ENCODE peak calls at places on chromosomes 6 and 20, in four cellular contexts. K, T, G and D are unnamed samples.

GRCh38 chr6:83838727-83839126 is 14.4 kb upstream of the RIPPLY2 start:
- DNase-seq in K (no peak), T (no peak), G (no peak), D (no peak)

GRCh38 chr6:154370545-154370944 is 13.9 kb upstream of the IPCEF1 start:
- DNase-seq in K (no peak), T (peak), G (no peak), D (peak)

GRCh38 chr20:52749938-52750337 is 222.2 kb upstream of the TSHZ2 start:
- DNase-seq in K (no peak), T (no peak), G (no peak), D (no peak)

GRCh38 chr20:11216451-11217314 is 542.9 kb upstream of the JAG1 start:
- DNase-seq in K (no peak), T (no peak), G (no peak), D (no peak)

GRCh38 chr6:84447651-84448050 is 220.2 kb upstream of the CEP162 start:
- DNase-seq in K (no peak), T (no peak), G (no peak), D (no peak)

GRCh38 chr20:56769971-56770570 is 141.0 kb downstream of the TFAP2C start:
- DNase-seq in K (no peak), T (no peak), G (no peak), D (no peak)

GRCh38 chr6:39279539-39279938 is 34.7 kb downstream of the KCNK17 start:
- DNase-seq in K (no peak), T (no peak), G (no peak), D (no peak)

GRCh38 chr6:152271681-152272464 is 365.3 kb downstream of the SYNE1 start:
- DNase-seq in K (no peak), T (peak), G (peak), D (peak)

GRCh38 chr20:64113444-64113775 is 6.0 kb upstream of the NPBWR2 start:
- DNase-seq in K (no peak), T (no peak), G (no peak), D (no peak)

GRCh38 chr6:160678230-160678629 is 14.2 kb upstream of the LPA start:
- DNase-seq in K (no peak), T (no peak), G (no peak), D (no peak)

GRCh38 chr6:26400626-26401025 is 1.4 kb upstream of the BTN3A1 start:
- DNase-seq in K (no peak), T (peak), G (no peak), D (no peak)

GRCh38 chr20:32325706-32326506 is 32.2 kb upstream of the ASXL1 start:
- DNase-seq in K (no peak), T (no peak), G (no peak), D (no peak)

GRCh38 chr20:4971064-4971463 is 30.2 kb downstream of the SLC23A2 start:
- DNase-seq in K (no peak), T (no peak), G (no peak), D (no peak)

GRCh38 chr6:168219167-168219566 is 100.4 kb downstream of the DACT2 start:
- DNase-seq in K (no peak), T (no peak), G (peak), D (no peak)

GRCh38 chr6:108115598-108116058 is 41.1 kb upstream of the OSTM1 start:
- DNase-seq in K (no peak), T (peak), G (peak), D (peak)

GRCh38 chr6:154432533-154433476 is 76.2 kb upstream of the IPCEF1 start:
- DNase-seq in K (no peak), T (no peak), G (no peak), D (no peak)

GRCh38 chr20:62252342-62252966 is 14.1 kb downstream of the OSBPL2 start:
- DNase-seq in K (no peak), T (no peak), G (no peak), D (no peak)

GRCh38 chr6:44843734-44844133 is 456.2 kb downstream of the CDC5L start:
- DNase-seq in K (no peak), T (no peak), G (no peak), D (no peak)

GRCh38 chr6:139926711-139927110 is 552.3 kb upstream of the CITED2 start:
- DNase-seq in K (no peak), T (peak), G (no peak), D (no peak)

GRCh38 chr6:44078795-44079671 is 48.2 kb downstream of the MRPL14 start:
- DNase-seq in K (peak), T (peak), G (peak), D (peak)

GRCh38 chr6:41335296-41335695 is at the start of gene NCR2:
- DNase-seq in K (no peak), T (no peak), G (no peak), D (no peak)

GRCh38 chr6:152273638-152274037 is 363.5 kb downstream of the SYNE1 start:
- DNase-seq in K (no peak), T (no peak), G (peak), D (no peak)

GRCh38 chr20:62053465-62054196 is 12.1 kb downstream of the TAF4 start:
- DNase-seq in K (no peak), T (no peak), G (no peak), D (no peak)

GRCh38 chr6:38068854-38069253 is 249.3 kb downstream of the ZFAND3 start:
- DNase-seq in K (no peak), T (no peak), G (no peak), D (no peak)

GRCh38 chr6:151452750-151453427 is 963 bp upstream of the RMND1 start:
- DNase-seq in K (no peak), T (peak), G (peak), D (no peak)

GRCh38 chr20:59028812-59029211 is 3.3 kb downstream of the ATP5F1E start:
- DNase-seq in K (no peak), T (no peak), G (no peak), D (no peak)

GRCh38 chr6:37667050-37667814 is 30.5 kb downstream of the MDGA1 start:
- DNase-seq in K (no peak), T (no peak), G (no peak), D (no peak)

GRCh38 chr6:137339929-137340559 is 120.9 kb upstream of the IFNGR1 start:
- DNase-seq in K (no peak), T (no peak), G (no peak), D (no peak)

GRCh38 chr6:137342607-137343186 is 123.5 kb upstream of the IFNGR1 start:
- DNase-seq in K (no peak), T (no peak), G (peak), D (no peak)

GRCh38 chr6:137341721-137342195 is 122.6 kb upstream of the IFNGR1 start:
- DNase-seq in K (peak), T (peak), G (peak), D (peak)
- TF ChIP-seq CTCF in K (peak), T (peak), G (peak), D (no peak)

GRCh38 chr6:76866091-76866490 is 597.2 kb downstream of the HTR1B start:
- DNase-seq in K (no peak), T (no peak), G (no peak), D (no peak)

GRCh38 chr6:76867182-76867581 is 596.1 kb downstream of the HTR1B start:
- DNase-seq in K (no peak), T (no peak), G (no peak), D (no peak)

GRCh38 chr6:76862966-76863365 is 600.3 kb downstream of the HTR1B start:
- DNase-seq in K (no peak), T (no peak), G (no peak), D (no peak)

GRCh38 chr6:76856065-76856464 is 607.2 kb downstream of the HTR1B start:
- DNase-seq in K (no peak), T (no peak), G (no peak), D (no peak)

DNA sequence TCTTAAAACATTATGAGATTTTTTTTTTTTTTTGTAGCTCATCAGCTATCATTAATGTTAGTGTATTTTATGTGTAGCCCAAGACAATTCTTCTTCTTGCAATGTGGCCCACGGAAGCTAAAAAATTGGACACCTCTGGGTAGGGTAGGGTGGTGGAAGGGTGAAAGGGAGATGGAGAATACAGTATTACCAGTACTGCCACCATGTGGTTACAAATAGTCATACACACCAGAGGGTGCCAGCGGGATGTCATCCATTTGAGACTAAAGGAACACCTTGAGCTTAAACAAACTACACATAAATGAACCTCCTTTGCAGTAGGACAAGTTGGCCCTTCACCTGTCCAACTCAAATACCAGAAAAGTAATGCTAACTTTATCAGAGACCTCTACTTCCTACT is 601.9 kb downstream of the HTR1B start:
- DNase-seq in K (no peak), T (peak), G (no peak), D (peak)
- TF ChIP-seq CTCF in K (peak), T (peak), G (peak), D (peak)

DNA sequence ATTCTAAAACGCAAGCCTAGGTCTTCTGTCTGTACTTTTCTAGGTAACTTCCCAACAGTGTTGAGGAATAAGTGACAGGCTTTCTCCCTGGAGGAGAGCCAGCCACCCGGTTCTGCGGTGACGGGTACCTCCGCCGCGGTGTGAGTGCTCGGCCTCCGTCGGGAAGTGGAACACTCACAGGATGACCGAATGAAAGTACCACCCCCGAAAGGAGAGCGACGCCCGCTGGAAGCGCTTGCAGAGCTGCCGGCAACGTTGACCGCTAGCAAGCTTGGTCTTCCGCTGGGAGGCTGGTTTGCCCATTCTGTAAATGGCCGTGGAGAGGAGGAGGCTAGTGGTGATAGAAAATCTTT is 581 bp upstream of the TMEM242 start:
- DNase-seq in K (peak), T (peak), G (peak), D (peak)
- TF ChIP-seq CTCF in K (no peak), T (peak), G (peak), D (no peak)

GRCh38 chr6:53377289-53377688 is 28.5 kb upstream of the ELOVL5 start:
- DNase-seq in K (no peak), T (no peak), G (no peak), D (no peak)
- TF ChIP-seq CTCF in K (no peak), T (no peak), G (no peak), D (no peak)